ENCODE peak calls at places on chromosome 5, in nine cellular contexts. One of them, this sample, is unnamed.

GRCh38 chr5:59999056-59999455 is 105.5 kb upstream of the PDE4D start:
- DNase-seq in heart right ventricle: no peak
- DNase-seq in fibroblast of the aortic adventitia: no peak
- DNase-seq in endothelial cell of umbilical vein: no peak
- DNase-seq in brain microvascular endothelial cell: peak; percentile 68
- DNase-seq in GM23338: peak; percentile 10
- DNase-seq in foreskin fibroblast: no peak
- DNase-seq in BJ: peak; percentile 34
- DNase-seq in astrocyte of the spinal cord: peak; percentile 78
- DNase-seq in this sample: peak; percentile 94

GRCh38 chr5:133265720-133266575 is 214.1 kb downstream of the HSPA4 start:
- DNase-seq in astrocyte of the spinal cord: peak; percentile 31
- DNase-seq in endothelial cell of umbilical vein: peak; percentile 36
- DNase-seq in BJ: no peak
- DNase-seq in brain microvascular endothelial cell: no peak
- DNase-seq in fibroblast of the aortic adventitia: no peak
- DNase-seq in foreskin fibroblast: no peak
- DNase-seq in GM23338: no peak
- DNase-seq in heart right ventricle: no peak
- DNase-seq in this sample: no peak

GRCh38 chr5:54885636-54886035 is 99.8 kb downstream of the ESM1 start:
- DNase-seq in fibroblast of the aortic adventitia: no peak
- DNase-seq in brain microvascular endothelial cell: no peak
- DNase-seq in GM23338: no peak
- DNase-seq in astrocyte of the spinal cord: no peak
- DNase-seq in foreskin fibroblast: no peak
- DNase-seq in BJ: no peak
- DNase-seq in endothelial cell of umbilical vein: no peak
- DNase-seq in heart right ventricle: no peak
- DNase-seq in this sample: no peak

GRCh38 chr5:165325201-165325600 is 1819.8 kb downstream of the MAT2B start:
- DNase-seq in fibroblast of the aortic adventitia: peak; percentile 81
- DNase-seq in heart right ventricle: no peak
- DNase-seq in brain microvascular endothelial cell: peak; percentile 0
- DNase-seq in foreskin fibroblast: peak; percentile 11
- DNase-seq in astrocyte of the spinal cord: peak; percentile 64
- DNase-seq in GM23338: no peak
- DNase-seq in endothelial cell of umbilical vein: peak; percentile 3
- DNase-seq in BJ: no peak
- DNase-seq in this sample: peak; percentile 39

GRCh38 chr5:65203746-65204145 is 278.0 kb downstream of the ADAMTS6 start:
- DNase-seq in brain microvascular endothelial cell: peak; percentile 79
- DNase-seq in GM23338: no peak
- DNase-seq in fibroblast of the aortic adventitia: peak; percentile 96
- DNase-seq in BJ: peak; percentile 77
- DNase-seq in astrocyte of the spinal cord: peak; percentile 90
- DNase-seq in endothelial cell of umbilical vein: peak; percentile 24
- DNase-seq in foreskin fibroblast: peak; percentile 86
- DNase-seq in heart right ventricle: no peak
- DNase-seq in this sample: peak; percentile 92

GRCh38 chr5:177474094-177474493 is 660 bp upstream of the DBN1 start:
- DNase-seq in astrocyte of the spinal cord: no peak
- DNase-seq in fibroblast of the aortic adventitia: no peak
- DNase-seq in BJ: no peak
- DNase-seq in endothelial cell of umbilical vein: no peak
- DNase-seq in foreskin fibroblast: no peak
- DNase-seq in brain microvascular endothelial cell: peak; percentile 14
- DNase-seq in GM23338: no peak
- DNase-seq in heart right ventricle: no peak
- DNase-seq in this sample: no peak

GRCh38 chr5:179553875-179554274 is 3.5 kb downstream of the RUFY1 start:
- DNase-seq in fibroblast of the aortic adventitia: peak; percentile 65
- DNase-seq in foreskin fibroblast: peak; percentile 71
- DNase-seq in brain microvascular endothelial cell: peak; percentile 72
- DNase-seq in BJ: no peak
- DNase-seq in endothelial cell of umbilical vein: peak; percentile 46
- DNase-seq in GM23338: no peak
- DNase-seq in heart right ventricle: no peak
- DNase-seq in astrocyte of the spinal cord: peak; percentile 65
- DNase-seq in this sample: peak; percentile 76

GRCh38 chr5:9720361-9720760 is 90.2 kb upstream of the TAS2R1 start:
- DNase-seq in heart right ventricle: no peak
- DNase-seq in foreskin fibroblast: no peak
- DNase-seq in endothelial cell of umbilical vein: no peak
- DNase-seq in BJ: no peak
- DNase-seq in brain microvascular endothelial cell: no peak
- DNase-seq in GM23338: peak; percentile 12
- DNase-seq in fibroblast of the aortic adventitia: no peak
- DNase-seq in astrocyte of the spinal cord: no peak
- DNase-seq in this sample: no peak

GRCh38 chr5:38538161-38538560 is 18.3 kb downstream of the LIFR start:
- DNase-seq in astrocyte of the spinal cord: no peak
- DNase-seq in fibroblast of the aortic adventitia: no peak
- DNase-seq in brain microvascular endothelial cell: no peak
- DNase-seq in GM23338: no peak
- DNase-seq in heart right ventricle: no peak
- DNase-seq in BJ: no peak
- DNase-seq in endothelial cell of umbilical vein: no peak
- DNase-seq in foreskin fibroblast: no peak
- DNase-seq in this sample: no peak

GRCh38 chr5:138054863-138055558 is 22.1 kb upstream of the FAM13B start:
- DNase-seq in foreskin fibroblast: no peak
- DNase-seq in endothelial cell of umbilical vein: no peak
- DNase-seq in fibroblast of the aortic adventitia: no peak
- DNase-seq in BJ: no peak
- DNase-seq in GM23338: peak; percentile 56
- DNase-seq in astrocyte of the spinal cord: no peak
- DNase-seq in brain microvascular endothelial cell: peak; percentile 14
- DNase-seq in heart right ventricle: no peak
- DNase-seq in this sample: peak; percentile 15

GRCh38 chr5:177154003-177154643 is 20.6 kb downstream of the NSD1 start:
- DNase-seq in heart right ventricle: no peak
- DNase-seq in astrocyte of the spinal cord: no peak
- DNase-seq in BJ: peak; percentile 24
- DNase-seq in brain microvascular endothelial cell: no peak
- DNase-seq in endothelial cell of umbilical vein: no peak
- DNase-seq in GM23338: peak; percentile 18
- DNase-seq in foreskin fibroblast: no peak
- DNase-seq in fibroblast of the aortic adventitia: peak; percentile 21
- DNase-seq in this sample: no peak

GRCh38 chr5:113188454-113188853 is 211.9 kb downstream of the DCP2 start:
- DNase-seq in GM23338: no peak
- DNase-seq in brain microvascular endothelial cell: no peak
- DNase-seq in heart right ventricle: no peak
- DNase-seq in fibroblast of the aortic adventitia: no peak
- DNase-seq in endothelial cell of umbilical vein: no peak
- DNase-seq in foreskin fibroblast: no peak
- DNase-seq in astrocyte of the spinal cord: no peak
- DNase-seq in BJ: no peak
- DNase-seq in this sample: no peak

GRCh38 chr5:124921694-124922093 is 175.3 kb upstream of the ZNF608 start:
- DNase-seq in brain microvascular endothelial cell: no peak
- DNase-seq in foreskin fibroblast: no peak
- DNase-seq in endothelial cell of umbilical vein: no peak
- DNase-seq in BJ: no peak
- DNase-seq in heart right ventricle: no peak
- DNase-seq in fibroblast of the aortic adventitia: no peak
- DNase-seq in GM23338: no peak
- DNase-seq in astrocyte of the spinal cord: no peak
- DNase-seq in this sample: no peak

GRCh38 chr5:124919076-124919475 is 172.6 kb upstream of the ZNF608 start:
- DNase-seq in fibroblast of the aortic adventitia: no peak
- DNase-seq in BJ: no peak
- DNase-seq in brain microvascular endothelial cell: no peak
- DNase-seq in endothelial cell of umbilical vein: no peak
- DNase-seq in foreskin fibroblast: no peak
- DNase-seq in astrocyte of the spinal cord: no peak
- DNase-seq in GM23338: no peak
- DNase-seq in heart right ventricle: no peak
- DNase-seq in this sample: no peak

GRCh38 chr5:124919752-124920151 is 173.3 kb upstream of the ZNF608 start:
- DNase-seq in GM23338: peak; percentile 19
- DNase-seq in endothelial cell of umbilical vein: no peak
- DNase-seq in brain microvascular endothelial cell: no peak
- DNase-seq in foreskin fibroblast: no peak
- DNase-seq in heart right ventricle: no peak
- DNase-seq in BJ: no peak
- DNase-seq in astrocyte of the spinal cord: no peak
- DNase-seq in fibroblast of the aortic adventitia: no peak
- DNase-seq in this sample: no peak

GRCh38 chr5:124922255-124922975 is 176.0 kb upstream of the ZNF608 start:
- DNase-seq in brain microvascular endothelial cell: no peak
- DNase-seq in GM23338: peak; percentile 29
- DNase-seq in heart right ventricle: no peak
- DNase-seq in endothelial cell of umbilical vein: no peak
- DNase-seq in fibroblast of the aortic adventitia: no peak
- DNase-seq in foreskin fibroblast: no peak
- DNase-seq in BJ: no peak
- DNase-seq in astrocyte of the spinal cord: no peak
- DNase-seq in this sample: no peak

DNA sequence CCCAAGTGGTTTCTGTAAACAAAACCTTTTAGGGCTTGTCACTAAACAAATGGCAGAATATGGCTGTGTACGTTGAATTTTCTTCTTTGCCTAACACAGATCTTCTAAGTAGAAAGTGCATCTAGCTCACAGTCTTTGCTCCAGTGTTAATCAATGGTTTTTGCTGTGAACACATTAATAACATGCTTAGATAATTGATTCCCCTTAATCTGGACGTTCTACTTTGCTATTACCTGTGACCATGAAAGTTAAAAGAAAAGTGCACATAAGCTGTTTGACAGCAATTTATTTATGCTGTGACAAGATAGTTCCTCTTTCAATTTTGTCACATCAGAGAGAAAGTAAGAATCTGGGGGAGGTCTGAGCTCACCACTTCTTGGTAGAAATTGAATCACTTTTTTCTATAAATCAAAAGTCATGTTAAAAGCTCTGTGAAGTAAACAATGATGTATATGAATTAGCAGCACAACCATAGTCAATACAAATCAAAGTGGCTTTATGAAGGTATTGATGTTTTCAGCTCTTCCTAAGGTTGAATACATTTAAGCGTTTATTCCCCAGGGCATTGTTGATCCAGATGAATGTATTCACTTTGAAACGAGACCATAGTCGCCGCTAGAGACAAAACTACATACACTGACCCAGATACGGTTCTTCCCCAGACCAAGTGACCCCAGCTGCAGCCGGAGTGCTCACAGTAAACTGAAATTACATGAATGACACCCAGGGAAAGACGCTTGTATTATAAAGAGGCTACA is 174.6 kb upstream of the ZNF608 start:
- DNase-seq in foreskin fibroblast: no peak
- DNase-seq in BJ: no peak
- DNase-seq in heart right ventricle: no peak
- DNase-seq in fibroblast of the aortic adventitia: no peak
- DNase-seq in GM23338: no peak
- DNase-seq in brain microvascular endothelial cell: no peak
- DNase-seq in endothelial cell of umbilical vein: no peak
- DNase-seq in astrocyte of the spinal cord: no peak
- DNase-seq in this sample: no peak
- H3K4me3 ChIP-seq in foreskin fibroblast: no peak overlapping the region
- H3K4me3 ChIP-seq in BJ: no peak overlapping the region
- H3K4me3 ChIP-seq in heart right ventricle: no peak overlapping the region
- H3K4me3 ChIP-seq in fibroblast of the aortic adventitia: no peak overlapping the region
- H3K4me3 ChIP-seq in GM23338: no peak overlapping the region
- H3K4me3 ChIP-seq in brain microvascular endothelial cell: no peak overlapping the region
- H3K4me3 ChIP-seq in endothelial cell of umbilical vein: no peak overlapping the region
- H3K4me3 ChIP-seq in astrocyte of the spinal cord: no peak overlapping the region
- H3K4me3 ChIP-seq in this sample: no peak overlapping the region

DNA sequence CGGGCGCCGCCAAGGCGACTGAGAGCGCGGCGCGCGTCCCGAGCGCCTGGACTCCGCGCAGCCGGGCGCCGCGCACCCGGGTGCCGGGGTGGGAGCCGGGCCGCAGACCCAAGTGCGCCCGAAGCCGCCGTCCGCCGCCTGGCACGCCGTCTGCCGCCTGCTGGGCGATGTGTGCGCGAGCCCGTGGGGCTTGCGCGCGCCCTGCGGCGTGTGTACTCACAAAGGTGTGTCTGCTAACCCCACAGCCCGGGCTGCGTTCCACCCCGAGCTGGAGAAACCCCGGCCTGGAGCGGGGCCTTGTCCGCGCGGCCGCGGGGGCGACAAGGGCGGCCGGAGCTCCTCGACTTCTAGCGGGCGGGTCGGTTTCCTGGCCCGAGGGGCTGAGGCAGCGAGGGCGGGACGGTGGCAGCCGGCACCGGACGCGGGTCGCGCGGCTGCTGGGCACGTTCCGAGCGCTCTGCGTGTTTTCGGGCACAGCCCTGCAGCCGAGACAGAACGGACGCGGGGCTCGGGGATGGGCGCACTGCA is 1.1 kb upstream of the ZSWIM6 start:
- DNase-seq in astrocyte of the spinal cord: peak; percentile 79
- DNase-seq in foreskin fibroblast: peak; percentile 86
- DNase-seq in GM23338: peak; percentile 56
- DNase-seq in heart right ventricle: peak; percentile 60
- DNase-seq in endothelial cell of umbilical vein: peak; percentile 77
- DNase-seq in brain microvascular endothelial cell: no peak
- DNase-seq in BJ: no peak
- DNase-seq in fibroblast of the aortic adventitia: peak; percentile 73
- DNase-seq in this sample: peak; percentile 79
- TF ChIP-seq CTCF in astrocyte of the spinal cord: peak; percentile 40
- TF ChIP-seq CTCF in foreskin fibroblast: peak; percentile 43
- TF ChIP-seq CTCF in GM23338: no peak
- TF ChIP-seq CTCF in heart right ventricle: peak; percentile 54
- TF ChIP-seq CTCF in endothelial cell of umbilical vein: peak; percentile 41
- TF ChIP-seq CTCF in brain microvascular endothelial cell: peak; percentile 36
- TF ChIP-seq CTCF in BJ: peak; percentile 48
- TF ChIP-seq CTCF in fibroblast of the aortic adventitia: peak; percentile 50
- TF ChIP-seq CTCF in this sample: peak; percentile 32

DNA sequence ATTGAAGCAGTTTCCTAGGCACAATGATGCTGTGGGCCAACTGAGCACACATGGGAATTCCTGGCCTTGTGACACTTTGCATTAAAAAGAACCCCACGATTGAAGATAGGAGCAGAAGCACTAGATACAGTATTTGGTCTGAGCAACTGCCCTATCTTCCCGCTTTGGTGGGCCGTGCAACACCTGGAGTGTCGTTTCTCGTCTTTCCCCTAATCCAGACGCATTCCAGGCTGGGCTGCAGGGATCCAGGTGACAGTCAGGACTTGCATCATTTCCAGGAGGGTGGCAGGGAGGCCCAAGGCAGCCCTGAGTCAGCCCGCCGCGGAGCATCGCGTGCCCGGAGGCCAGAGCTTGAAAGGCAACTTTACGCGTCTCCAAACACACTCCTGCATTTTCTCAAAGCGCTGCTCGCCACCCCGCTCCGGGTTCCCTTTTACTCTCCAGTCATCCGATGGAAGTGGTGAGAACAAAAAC is 719 bp upstream of the STC2 start:
- DNase-seq in fibroblast of the aortic adventitia: peak; percentile 78
- DNase-seq in brain microvascular endothelial cell: peak; percentile 64
- DNase-seq in GM23338: peak; percentile 78
- DNase-seq in foreskin fibroblast: peak; percentile 87
- DNase-seq in endothelial cell of umbilical vein: peak; percentile 58
- DNase-seq in BJ: no peak
- DNase-seq in heart right ventricle: no peak
- DNase-seq in astrocyte of the spinal cord: peak; percentile 63
- DNase-seq in this sample: peak; percentile 64
- H3K4me3 ChIP-seq in fibroblast of the aortic adventitia: peak overlapping the region; percentile 90
- H3K4me3 ChIP-seq in brain microvascular endothelial cell: peak overlapping the region; percentile 83
- H3K4me3 ChIP-seq in GM23338: peak overlapping the region; percentile 99
- H3K4me3 ChIP-seq in foreskin fibroblast: peak overlapping the region; percentile 79
- H3K4me3 ChIP-seq in endothelial cell of umbilical vein: peak overlapping the region; percentile 45
- H3K4me3 ChIP-seq in BJ: peak overlapping the region; percentile 52
- H3K4me3 ChIP-seq in heart right ventricle: peak overlapping the region; percentile 53
- H3K4me3 ChIP-seq in astrocyte of the spinal cord: peak overlapping the region; percentile 80
- H3K4me3 ChIP-seq in this sample: peak overlapping the region; percentile 75

GRCh38 chr5:22319798-22320197 is 533.3 kb downstream of the CDH12 start:
- DNase-seq in fibroblast of the aortic adventitia: no peak
- DNase-seq in heart right ventricle: no peak
- DNase-seq in foreskin fibroblast: no peak
- DNase-seq in BJ: no peak
- DNase-seq in GM23338: peak; percentile 65
- DNase-seq in endothelial cell of umbilical vein: no peak
- DNase-seq in astrocyte of the spinal cord: no peak
- DNase-seq in brain microvascular endothelial cell: no peak
- DNase-seq in this sample: no peak
- TF ChIP-seq CTCF in fibroblast of the aortic adventitia: no peak
- TF ChIP-seq CTCF in heart right ventricle: no peak
- TF ChIP-seq CTCF in foreskin fibroblast: no peak
- TF ChIP-seq CTCF in BJ: no peak
- TF ChIP-seq CTCF in GM23338: peak; percentile 50
- TF ChIP-seq CTCF in endothelial cell of umbilical vein: no peak
- TF ChIP-seq CTCF in astrocyte of the spinal cord: no peak
- TF ChIP-seq CTCF in brain microvascular endothelial cell: no peak
- TF ChIP-seq CTCF in this sample: no peak